ENCODE peak calls at places on chromosomes 4 and X, in eight cellular contexts. A is brain microvascular endothelial cell, D is lower lobe of right lung, N is foreskin fibroblast, B is GM12865, Z is colonic mucosa, X is transverse colon, Y is HL-60. E is an unnamed sample.

GRCh38 chrX:123835661-123836371 is 24.0 kb upstream of the XIAP start:
- DNase-seq in D (no peak), A (peak), Z (peak), Y (no peak), X (peak), B (no peak), N (peak), E (peak)

GRCh38 chr4:186204103-186204559 is 12.8 kb downstream of the CYP4V2 start:
- DNase-seq in A (peak), D (no peak), B (no peak), Y (no peak), Z (no peak), N (peak), X (peak), E (peak)

GRCh38 chr4:22500831-22501714 is 14.8 kb downstream of the ADGRA3 start:
- DNase-seq in Z (peak), N (peak), A (peak), B (peak), D (no peak), Y (no peak), X (peak), E (peak)

GRCh38 chr4:109921384-109921808 is 8.7 kb downstream of the EGF start:
- DNase-seq in A (peak), B (no peak), X (no peak), D (no peak), N (peak), Z (no peak), Y (no peak), E (peak)

GRCh38 chr4:157096439-157096838 is 20.5 kb downstream of the GLRB start:
- DNase-seq in D (no peak), X (no peak), Z (no peak), A (peak), B (no peak), Y (no peak), N (peak), E (no peak)

GRCh38 chrX:149286940-149287349 is 218.2 kb downstream of the IDS start:
- DNase-seq in B (peak), Z (peak), A (peak), X (peak), Y (peak), N (peak), D (no peak), E (peak)

GRCh38 chr4:64718091-64718490 is 308.8 kb upstream of the TECRL start:
- DNase-seq in Y (no peak), X (no peak), N (no peak), D (no peak), B (no peak), Z (no peak), A (no peak), E (peak)

GRCh38 chr4:39539026-39539690 is 11.9 kb upstream of the UGDH start:
- DNase-seq in Z (no peak), D (no peak), X (no peak), A (peak), B (no peak), Y (no peak), N (peak), E (peak)

GRCh38 chr4:100848865-100849264 is 331.0 kb upstream of the EMCN start:
- DNase-seq in X (no peak), Z (no peak), B (peak), D (no peak), Y (peak), N (no peak), A (no peak), E (peak)

GRCh38 chr4:33959519-33959918 is 2284.8 kb downstream of the ARAP2 start:
- DNase-seq in X (no peak), B (no peak), A (no peak), Z (no peak), N (peak), Y (no peak), D (no peak), E (no peak)

GRCh38 chr4:85084371-85085170 is 118.1 kb upstream of the WDFY3 start:
- DNase-seq in A (peak), X (no peak), D (no peak), N (peak), B (peak), Z (peak), Y (peak), E (peak)

GRCh38 chr4:40327340-40327739 is 7.8 kb upstream of the CHRNA9 start:
- DNase-seq in Z (no peak), D (no peak), B (no peak), A (no peak), N (no peak), Y (peak), X (no peak), E (no peak)

GRCh38 chrX:111447298-111447697 is 35.3 kb upstream of the DCX start:
- DNase-seq in A (no peak), D (no peak), N (no peak), B (peak), Y (peak), X (no peak), Z (peak), E (peak)

GRCh38 chrX:110258552-110258951 is 59.3 kb downstream of the AMMECR1 start:
- DNase-seq in B (no peak), Y (no peak), X (no peak), A (no peak), Z (no peak), N (peak), D (no peak), E (peak)

GRCh38 chr4:8105303-8106100 is 53.1 kb downstream of the ABLIM2 start:
- DNase-seq in Z (no peak), D (no peak), A (no peak), Y (no peak), B (no peak), X (no peak), N (no peak), E (no peak)

GRCh38 chr4:35925806-35926205 is 318.5 kb downstream of the ARAP2 start:
- DNase-seq in X (no peak), D (no peak), N (no peak), A (no peak), Z (no peak), Y (no peak), B (peak), E (no peak)

GRCh38 chrX:111869639-111870034 is 6.3 kb upstream of the TRPC5OS start:
- DNase-seq in D (no peak), Y (peak), X (peak), Z (peak), B (peak), A (peak), N (no peak), E (peak)

GRCh38 chr4:147927377-147928137 is 195.7 kb downstream of the ARHGAP10 start:
- DNase-seq in Y (no peak), Z (no peak), X (no peak), B (no peak), A (peak), N (peak), D (no peak), E (no peak)

GRCh38 chr4:36676139-36677050 is 395.0 kb downstream of the DTHD1 start:
- DNase-seq in Z (no peak), B (no peak), D (no peak), A (no peak), X (no peak), N (no peak), Y (no peak), E (peak)

GRCh38 chr4:113435893-113436292 is 325.6 kb downstream of the CAMK2D start:
- DNase-seq in N (peak), Y (no peak), X (no peak), Z (peak), D (no peak), B (no peak), A (peak), E (peak)

GRCh38 chrX:1593286-1594271 is 2.2 kb downstream of the AKAP17A start:
- DNase-seq in N (no peak), A (no peak), D (no peak), X (no peak), Z (no peak), Y (no peak), B (no peak), E (no peak)

GRCh38 chrX:134287356-134287755 is 50.4 kb downstream of the CCDC160 start:
- DNase-seq in Y (no peak), B (no peak), Z (no peak), X (no peak), A (no peak), N (no peak), D (no peak), E (no peak)

GRCh38 chr4:7651461-7651921 is 216.8 kb upstream of the PSAPL1 start:
- DNase-seq in D (peak), B (no peak), N (peak), Y (no peak), Z (no peak), X (no peak), A (peak), E (peak)

GRCh38 chr4:147312376-147313046 is 168.4 kb upstream of the EDNRA start:
- DNase-seq in X (no peak), B (no peak), Z (no peak), A (no peak), N (peak), Y (no peak), D (no peak), E (peak)

GRCh38 chr4:98688416-98689290 is 30.2 kb upstream of the TSPAN5 start:
- DNase-seq in B (no peak), X (no peak), A (peak), Z (no peak), Y (no peak), D (no peak), N (peak), E (peak)

GRCh38 chrX:10636337-10636736 is 16.0 kb upstream of the MID1 start:
- DNase-seq in X (peak), D (no peak), B (no peak), A (peak), Z (peak), Y (no peak), N (peak), E (peak)

GRCh38 chr4:73615613-73616012 is 4.6 kb downstream of the RASSF6 start:
- DNase-seq in Y (no peak), N (no peak), A (no peak), Z (no peak), B (no peak), X (no peak), D (no peak), E (peak)

GRCh38 chrX:21885568-21885967 is 29.8 kb downstream of the YY2 start:
- DNase-seq in X (no peak), N (peak), A (peak), Z (no peak), D (no peak), Y (no peak), B (no peak), E (no peak)

GRCh38 chrX:71664889-71665491 is 2.4 kb upstream of the LOC101059915 start:
- DNase-seq in Y (no peak), N (no peak), X (no peak), D (no peak), A (no peak), Z (no peak), B (no peak), E (no peak)

GRCh38 chr4:185782523-185782922 is 29.5 kb downstream of the SORBS2 start:
- DNase-seq in A (peak), N (peak), Y (no peak), X (no peak), Z (no peak), B (no peak), D (no peak), E (peak)

GRCh38 chrX:50071507-50071906 is 129.3 kb downstream of the AKAP4 start:
- DNase-seq in X (no peak), A (no peak), Z (no peak), N (no peak), B (no peak), Y (no peak), D (no peak), E (no peak)

GRCh38 chr4:158036998-158037397 is 135.8 kb downstream of the GASK1B start:
- DNase-seq in N (no peak), Y (no peak), X (no peak), D (no peak), B (no peak), Z (no peak), A (no peak), E (peak)

DNA sequence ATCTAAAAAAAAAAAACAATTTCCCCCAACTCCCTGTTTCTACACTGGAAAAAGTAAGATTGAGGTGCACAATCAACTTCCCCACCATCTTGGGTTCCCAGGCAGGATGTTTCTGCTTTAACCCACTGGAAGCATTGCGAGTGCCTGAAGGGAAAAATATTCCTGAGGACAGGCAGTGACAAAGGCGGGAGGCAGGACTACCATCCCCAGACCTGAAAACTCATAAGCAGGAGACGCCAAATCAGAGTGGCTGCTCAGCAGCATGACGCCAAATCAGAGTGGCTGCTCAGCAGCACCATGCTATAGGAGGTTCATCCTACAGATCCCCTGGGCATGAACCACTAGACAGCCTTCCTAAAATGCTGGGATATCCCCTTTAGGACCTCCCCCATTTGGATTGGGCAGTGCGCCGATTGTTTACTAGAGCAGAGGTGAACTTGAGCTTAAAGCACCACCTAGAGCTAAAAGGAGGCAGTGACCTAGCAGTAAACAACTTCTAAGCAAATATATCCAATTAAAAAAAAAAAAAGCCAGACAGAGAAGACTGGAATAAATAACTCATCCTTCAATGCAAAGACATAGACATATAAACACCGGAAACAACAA is 35.0 kb upstream of the GK start:
- DNase-seq in A (no peak), B (peak), D (no peak), N (no peak), Z (no peak), Y (peak), X (no peak), E (peak)
- TF ChIP-seq CTCF in A (no peak), B (no peak), D (no peak), N (no peak), Z (no peak), Y (no peak), X (no peak), E (no peak)

DNA sequence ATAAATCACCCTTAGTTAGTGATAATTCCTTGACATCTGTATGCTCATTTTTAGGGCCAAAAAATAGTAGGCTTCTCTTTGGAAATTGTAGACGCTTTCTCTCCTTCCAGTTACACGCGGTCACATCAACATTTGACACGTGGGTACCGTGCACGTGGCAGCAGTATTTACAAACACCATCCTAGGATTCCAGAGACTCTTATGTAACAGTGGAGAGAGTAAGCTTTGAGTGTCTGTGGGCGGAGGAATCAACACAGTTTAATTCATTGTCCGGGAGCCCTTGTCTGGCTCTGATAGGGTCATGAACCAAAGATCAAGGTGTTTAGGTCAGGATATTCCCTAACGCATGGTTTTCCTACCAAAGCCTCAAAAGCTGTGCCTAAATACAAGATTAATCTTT is 12.2 kb downstream of the TET2 start:
- DNase-seq in N (no peak), X (no peak), Z (no peak), A (no peak), Y (no peak), D (peak), B (no peak), E (peak)
- H3K4me3 ChIP-seq in N (no peak), X (no peak), Z (no peak), A (no peak), Y (no peak), D (peak), B (no peak), E (no peak)

GRCh38 chr4:177574446-177574845 is 132.2 kb upstream of the AGA start:
- DNase-seq in X (no peak), D (no peak), Z (no peak), B (no peak), A (no peak), N (no peak), Y (no peak), E (no peak)

GRCh38 chr4:177583000-177583399 is 140.8 kb upstream of the AGA start:
- DNase-seq in Y (no peak), A (no peak), N (peak), B (no peak), X (no peak), Z (no peak), D (no peak), E (peak)

GRCh38 chr4:177579649-177580048 is 137.4 kb upstream of the AGA start:
- DNase-seq in N (peak), X (no peak), D (no peak), Y (no peak), B (no peak), Z (no peak), A (no peak), E (no peak)
- TF ChIP-seq CTCF in N (peak), X (no peak), D (no peak), Y (no peak), B (no peak), Z (no peak), A (no peak), E (peak)

DNA sequence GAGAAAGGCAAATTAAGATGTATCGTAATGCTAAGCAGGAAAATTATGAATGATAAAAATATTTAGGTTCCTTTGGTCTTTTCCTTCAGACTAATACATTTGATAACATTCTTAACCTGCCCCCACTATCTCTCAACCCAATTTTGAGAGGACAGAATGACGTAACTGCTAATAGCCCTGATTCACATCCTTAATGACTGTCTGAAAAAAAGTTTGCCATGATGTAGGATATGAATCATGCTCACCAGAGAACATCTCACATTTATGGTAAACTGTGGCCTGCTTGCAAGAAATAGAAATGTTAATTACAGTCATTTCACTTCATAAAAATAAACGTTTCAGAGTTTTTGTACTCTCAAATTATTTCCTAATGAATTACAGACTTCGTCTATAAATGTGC is 128.0 kb upstream of the VEGFC start:
- DNase-seq in B (no peak), A (peak), X (no peak), Y (no peak), Z (no peak), D (no peak), N (peak), E (peak)
- H3K4me3 ChIP-seq in B (no peak), A (no peak), X (no peak), Y (no peak), Z (no peak), D (no peak), N (no peak), E (no peak)

DNA sequence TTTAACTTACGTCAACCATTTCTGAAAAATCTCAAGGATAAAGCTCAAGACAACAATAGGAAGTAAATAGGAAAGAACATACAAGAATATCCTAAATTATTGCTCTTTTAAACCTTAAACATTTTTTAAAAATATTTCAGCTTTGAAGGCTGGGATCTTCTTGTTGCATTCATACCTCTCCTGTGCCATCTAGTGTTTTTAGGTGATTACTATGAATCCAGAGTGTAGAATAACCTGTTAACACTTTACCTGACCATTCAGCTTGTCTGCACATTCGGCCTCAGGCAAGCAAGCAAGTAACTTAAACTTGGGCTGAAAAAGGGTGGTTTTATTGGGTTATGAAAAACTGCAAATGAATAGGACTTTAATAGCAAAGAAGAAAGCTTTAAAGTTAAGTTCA is 507.8 kb upstream of the INTU start:
- DNase-seq in N (peak), B (no peak), D (no peak), A (no peak), X (no peak), Z (no peak), Y (no peak), E (peak)
- TF ChIP-seq CTCF in N (peak), B (no peak), D (no peak), A (peak), X (no peak), Z (no peak), Y (no peak), E (peak)

DNA sequence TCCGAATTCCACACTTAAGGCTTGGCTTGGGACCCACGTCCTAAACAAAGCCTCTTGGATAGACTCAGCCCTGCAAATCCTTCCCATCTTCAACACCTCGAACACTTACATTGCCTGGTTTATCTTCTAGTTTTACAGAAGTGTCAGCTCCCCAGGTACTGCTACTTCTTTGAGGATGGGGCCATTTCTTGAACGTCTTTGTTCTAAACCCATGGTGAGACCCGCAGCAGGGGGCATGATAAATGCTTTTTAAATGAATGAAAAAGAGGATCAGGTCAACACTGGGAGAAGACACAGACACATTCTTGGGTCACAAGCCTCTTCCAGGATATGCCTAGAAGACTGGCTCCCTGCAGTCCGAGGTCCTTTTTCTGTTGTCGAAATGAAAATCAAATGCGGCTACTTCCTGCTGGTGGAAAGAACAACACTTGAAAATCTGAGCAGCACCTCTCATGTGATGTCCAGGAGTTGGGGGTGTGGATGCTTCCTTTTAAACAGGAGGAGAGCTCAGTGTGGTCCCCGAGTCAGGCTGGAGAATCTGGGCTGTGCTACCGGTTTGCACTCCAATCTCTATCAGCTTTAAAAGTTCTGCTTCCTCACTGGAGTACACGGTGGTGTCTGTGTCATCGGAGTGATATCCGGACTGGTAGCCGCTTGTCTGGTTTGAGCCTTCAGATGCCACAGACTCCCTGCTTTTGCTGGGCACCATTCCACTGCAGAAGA is 45.8 kb downstream of the KDR start:
- DNase-seq in Y (no peak), X (no peak), B (no peak), A (peak), N (peak), D (no peak), Z (no peak), E (no peak)
- H3K4me3 ChIP-seq in Y (no peak), X (no peak), B (no peak), A (no peak), N (peak), D (no peak), Z (no peak), E (no peak)